ENCODE peak calls at places on chromosomes 6 and 20, in eight cellular contexts. One of them, this sample, is unnamed.

GRCh38 chr6:46757206-46757564 is 10.5 kb downstream of the ANKRD66 start:
- DNase-seq in KG1: no peak
- DNase-seq in naive thymus-derived CD4-positive, alpha-beta T cell: no peak
- DNase-seq in naive thymus-derived CD8-positive, alpha-beta T cell: no peak
- DNase-seq in activated T-helper 1 cell treated with Interleukin-2 at 50 U/mL for 16 hours: no peak
- DNase-seq in NCI-H446 treated with DMSO at 0.1 percent for 48 hours: no peak
- DNase-seq in SK-N-SH: no peak
- DNase-seq in HS-5: no peak
- DNase-seq in this sample: no peak

GRCh38 chr20:58749098-58749766 is 56.6 kb downstream of the NPEPL1 start:
- DNase-seq in KG1: no peak
- DNase-seq in naive thymus-derived CD4-positive, alpha-beta T cell: no peak
- DNase-seq in naive thymus-derived CD8-positive, alpha-beta T cell: no peak
- DNase-seq in activated T-helper 1 cell treated with Interleukin-2 at 50 U/mL for 16 hours: no peak
- DNase-seq in NCI-H446 treated with DMSO at 0.1 percent for 48 hours: no peak
- DNase-seq in SK-N-SH: no peak
- DNase-seq in HS-5: no peak
- DNase-seq in this sample: no peak

GRCh38 chr20:1315804-1316203 is 13.1 kb downstream of the SDCBP2 start:
- DNase-seq in KG1: no peak
- DNase-seq in naive thymus-derived CD4-positive, alpha-beta T cell: no peak
- DNase-seq in naive thymus-derived CD8-positive, alpha-beta T cell: no peak
- DNase-seq in activated T-helper 1 cell treated with Interleukin-2 at 50 U/mL for 16 hours: no peak
- DNase-seq in NCI-H446 treated with DMSO at 0.1 percent for 48 hours: no peak
- DNase-seq in SK-N-SH: no peak
- DNase-seq in HS-5: no peak
- DNase-seq in this sample: no peak

GRCh38 chr6:14865609-14866100 is 380.2 kb upstream of the JARID2 start:
- DNase-seq in KG1: no peak
- DNase-seq in naive thymus-derived CD4-positive, alpha-beta T cell: no peak
- DNase-seq in naive thymus-derived CD8-positive, alpha-beta T cell: no peak
- DNase-seq in activated T-helper 1 cell treated with Interleukin-2 at 50 U/mL for 16 hours: no peak
- DNase-seq in NCI-H446 treated with DMSO at 0.1 percent for 48 hours: no peak
- DNase-seq in SK-N-SH: no peak
- DNase-seq in HS-5: no peak
- DNase-seq in this sample: peak

GRCh38 chr20:5480824-5481600 is 164.3 kb upstream of the PROKR2 start:
- DNase-seq in KG1: no peak
- DNase-seq in naive thymus-derived CD4-positive, alpha-beta T cell: no peak
- DNase-seq in naive thymus-derived CD8-positive, alpha-beta T cell: no peak
- DNase-seq in activated T-helper 1 cell treated with Interleukin-2 at 50 U/mL for 16 hours: no peak
- DNase-seq in NCI-H446 treated with DMSO at 0.1 percent for 48 hours: no peak
- DNase-seq in SK-N-SH: no peak
- DNase-seq in HS-5: no peak
- DNase-seq in this sample: no peak

GRCh38 chr6:146289816-146290588 is 253.6 kb upstream of the RAB32 start:
- DNase-seq in KG1: peak
- DNase-seq in naive thymus-derived CD4-positive, alpha-beta T cell: no peak
- DNase-seq in naive thymus-derived CD8-positive, alpha-beta T cell: no peak
- DNase-seq in activated T-helper 1 cell treated with Interleukin-2 at 50 U/mL for 16 hours: no peak
- DNase-seq in NCI-H446 treated with DMSO at 0.1 percent for 48 hours: no peak
- DNase-seq in SK-N-SH: no peak
- DNase-seq in HS-5: peak
- DNase-seq in this sample: peak

GRCh38 chr20:44914924-44915323 is 5.1 kb downstream of the PABPC1L start:
- DNase-seq in KG1: no peak
- DNase-seq in naive thymus-derived CD4-positive, alpha-beta T cell: no peak
- DNase-seq in naive thymus-derived CD8-positive, alpha-beta T cell: no peak
- DNase-seq in activated T-helper 1 cell treated with Interleukin-2 at 50 U/mL for 16 hours: no peak
- DNase-seq in NCI-H446 treated with DMSO at 0.1 percent for 48 hours: no peak
- DNase-seq in SK-N-SH: no peak
- DNase-seq in HS-5: no peak
- DNase-seq in this sample: no peak

GRCh38 chr6:57262901-57263694 is 41.0 kb upstream of the RAB23 start:
- DNase-seq in KG1: no peak
- DNase-seq in naive thymus-derived CD4-positive, alpha-beta T cell: no peak
- DNase-seq in naive thymus-derived CD8-positive, alpha-beta T cell: no peak
- DNase-seq in activated T-helper 1 cell treated with Interleukin-2 at 50 U/mL for 16 hours: no peak
- DNase-seq in NCI-H446 treated with DMSO at 0.1 percent for 48 hours: peak
- DNase-seq in SK-N-SH: no peak
- DNase-seq in HS-5: peak
- DNase-seq in this sample: no peak

GRCh38 chr6:81767163-81768000 is 14.9 kb upstream of the TENT5A start:
- DNase-seq in KG1: no peak
- DNase-seq in naive thymus-derived CD4-positive, alpha-beta T cell: no peak
- DNase-seq in naive thymus-derived CD8-positive, alpha-beta T cell: no peak
- DNase-seq in activated T-helper 1 cell treated with Interleukin-2 at 50 U/mL for 16 hours: no peak
- DNase-seq in NCI-H446 treated with DMSO at 0.1 percent for 48 hours: no peak
- DNase-seq in SK-N-SH: no peak
- DNase-seq in HS-5: peak
- DNase-seq in this sample: no peak

GRCh38 chr6:82217014-82217621 is 30.4 kb downstream of the IBTK start:
- DNase-seq in KG1: no peak
- DNase-seq in naive thymus-derived CD4-positive, alpha-beta T cell: no peak
- DNase-seq in naive thymus-derived CD8-positive, alpha-beta T cell: no peak
- DNase-seq in activated T-helper 1 cell treated with Interleukin-2 at 50 U/mL for 16 hours: no peak
- DNase-seq in NCI-H446 treated with DMSO at 0.1 percent for 48 hours: no peak
- DNase-seq in SK-N-SH: no peak
- DNase-seq in HS-5: no peak
- DNase-seq in this sample: no peak

GRCh38 chr6:158897236-158897635 is 78.1 kb upstream of the EZR start:
- DNase-seq in KG1: no peak
- DNase-seq in naive thymus-derived CD4-positive, alpha-beta T cell: no peak
- DNase-seq in naive thymus-derived CD8-positive, alpha-beta T cell: no peak
- DNase-seq in activated T-helper 1 cell treated with Interleukin-2 at 50 U/mL for 16 hours: no peak
- DNase-seq in NCI-H446 treated with DMSO at 0.1 percent for 48 hours: no peak
- DNase-seq in SK-N-SH: no peak
- DNase-seq in HS-5: no peak
- DNase-seq in this sample: no peak